ENCODE peak calls at places on chromosomes 6 and 20, in four cellular contexts. One of them, this sample, is unnamed.

GRCh38 chr6:33316603-33317417 is 734 bp downstream of the ZBTB22 start:
- DNase-seq in left ventricle myocardium inferior: peak
- DNase-seq in activated naive CD8-positive, alpha-beta T cell treated with anti-CD3 and anti-CD28 coated beads for 36 hours: no peak
- DNase-seq in stimulated activated CD8-positive, alpha-beta memory T cell treated with anti-CD3 and anti-CD28 coated beads, Interleukin-7, amount 100 ng/mL, for 1 hour: no peak
- DNase-seq in this sample: no peak

GRCh38 chr20:33851842-33852466 is 40.8 kb downstream of the CHMP4B start:
- DNase-seq in activated naive CD8-positive, alpha-beta T cell treated with anti-CD3 and anti-CD28 coated beads for 36 hours: no peak
- DNase-seq in left ventricle myocardium inferior: no peak
- DNase-seq in stimulated activated CD8-positive, alpha-beta memory T cell treated with anti-CD3 and anti-CD28 coated beads, Interleukin-7, amount 100 ng/mL, for 1 hour: no peak
- DNase-seq in this sample: no peak

GRCh38 chr20:63127700-63128364 is 88.1 kb downstream of the YTHDF1 start:
- DNase-seq in stimulated activated CD8-positive, alpha-beta memory T cell treated with anti-CD3 and anti-CD28 coated beads, Interleukin-7, amount 100 ng/mL, for 1 hour: no peak
- DNase-seq in activated naive CD8-positive, alpha-beta T cell treated with anti-CD3 and anti-CD28 coated beads for 36 hours: no peak
- DNase-seq in left ventricle myocardium inferior: no peak
- DNase-seq in this sample: no peak

GRCh38 chr6:30508890-30509736 is 19.8 kb downstream of the HLA-E start:
- DNase-seq in stimulated activated CD8-positive, alpha-beta memory T cell treated with anti-CD3 and anti-CD28 coated beads, Interleukin-7, amount 100 ng/mL, for 1 hour: no peak
- DNase-seq in activated naive CD8-positive, alpha-beta T cell treated with anti-CD3 and anti-CD28 coated beads for 36 hours: no peak
- DNase-seq in left ventricle myocardium inferior: no peak
- DNase-seq in this sample: no peak

GRCh38 chr6:79134699-79135474 is 56.8 kb upstream of the PHIP start:
- DNase-seq in left ventricle myocardium inferior: no peak
- DNase-seq in stimulated activated CD8-positive, alpha-beta memory T cell treated with anti-CD3 and anti-CD28 coated beads, Interleukin-7, amount 100 ng/mL, for 1 hour: no peak
- DNase-seq in activated naive CD8-positive, alpha-beta T cell treated with anti-CD3 and anti-CD28 coated beads for 36 hours: no peak
- DNase-seq in this sample: no peak

GRCh38 chr6:33792990-33793389 is 4.1 kb upstream of the LEMD2 start:
- DNase-seq in left ventricle myocardium inferior: no peak
- DNase-seq in stimulated activated CD8-positive, alpha-beta memory T cell treated with anti-CD3 and anti-CD28 coated beads, Interleukin-7, amount 100 ng/mL, for 1 hour: no peak
- DNase-seq in activated naive CD8-positive, alpha-beta T cell treated with anti-CD3 and anti-CD28 coated beads for 36 hours: no peak
- DNase-seq in this sample: no peak

GRCh38 chr6:43093361-43094289 is 17.5 kb downstream of the PTK7 start:
- DNase-seq in activated naive CD8-positive, alpha-beta T cell treated with anti-CD3 and anti-CD28 coated beads for 36 hours: no peak
- DNase-seq in stimulated activated CD8-positive, alpha-beta memory T cell treated with anti-CD3 and anti-CD28 coated beads, Interleukin-7, amount 100 ng/mL, for 1 hour: no peak
- DNase-seq in left ventricle myocardium inferior: no peak
- DNase-seq in this sample: no peak

GRCh38 chr20:674936-675452 is 608 bp downstream of the SCRT2 start:
- DNase-seq in activated naive CD8-positive, alpha-beta T cell treated with anti-CD3 and anti-CD28 coated beads for 36 hours: no peak
- DNase-seq in left ventricle myocardium inferior: no peak
- DNase-seq in stimulated activated CD8-positive, alpha-beta memory T cell treated with anti-CD3 and anti-CD28 coated beads, Interleukin-7, amount 100 ng/mL, for 1 hour: no peak
- DNase-seq in this sample: no peak

GRCh38 chr6:71034578-71034977 is 77.7 kb upstream of the B3GAT2 start:
- DNase-seq in activated naive CD8-positive, alpha-beta T cell treated with anti-CD3 and anti-CD28 coated beads for 36 hours: no peak
- DNase-seq in left ventricle myocardium inferior: no peak
- DNase-seq in stimulated activated CD8-positive, alpha-beta memory T cell treated with anti-CD3 and anti-CD28 coated beads, Interleukin-7, amount 100 ng/mL, for 1 hour: no peak
- DNase-seq in this sample: no peak

GRCh38 chr6:156794963-156795362 is 17.8 kb downstream of the ARID1B start:
- DNase-seq in activated naive CD8-positive, alpha-beta T cell treated with anti-CD3 and anti-CD28 coated beads for 36 hours: no peak
- DNase-seq in left ventricle myocardium inferior: no peak
- DNase-seq in stimulated activated CD8-positive, alpha-beta memory T cell treated with anti-CD3 and anti-CD28 coated beads, Interleukin-7, amount 100 ng/mL, for 1 hour: no peak
- DNase-seq in this sample: no peak

GRCh38 chr6:133641111-133641510 is 247.8 kb upstream of the TCF21 start:
- DNase-seq in stimulated activated CD8-positive, alpha-beta memory T cell treated with anti-CD3 and anti-CD28 coated beads, Interleukin-7, amount 100 ng/mL, for 1 hour: no peak
- DNase-seq in left ventricle myocardium inferior: no peak
- DNase-seq in activated naive CD8-positive, alpha-beta T cell treated with anti-CD3 and anti-CD28 coated beads for 36 hours: no peak
- DNase-seq in this sample: no peak

GRCh38 chr20:33148040-33148439 is 19.9 kb upstream of the BPIFA2 start:
- DNase-seq in stimulated activated CD8-positive, alpha-beta memory T cell treated with anti-CD3 and anti-CD28 coated beads, Interleukin-7, amount 100 ng/mL, for 1 hour: no peak
- DNase-seq in activated naive CD8-positive, alpha-beta T cell treated with anti-CD3 and anti-CD28 coated beads for 36 hours: no peak
- DNase-seq in left ventricle myocardium inferior: no peak
- DNase-seq in this sample: no peak

GRCh38 chr20:709864-710761 is 34.5 kb upstream of the SCRT2 start:
- DNase-seq in left ventricle myocardium inferior: no peak
- DNase-seq in activated naive CD8-positive, alpha-beta T cell treated with anti-CD3 and anti-CD28 coated beads for 36 hours: no peak
- DNase-seq in stimulated activated CD8-positive, alpha-beta memory T cell treated with anti-CD3 and anti-CD28 coated beads, Interleukin-7, amount 100 ng/mL, for 1 hour: no peak
- DNase-seq in this sample: no peak

GRCh38 chr20:13485576-13485975 is 153.2 kb downstream of the TASP1 start:
- DNase-seq in left ventricle myocardium inferior: no peak
- DNase-seq in stimulated activated CD8-positive, alpha-beta memory T cell treated with anti-CD3 and anti-CD28 coated beads, Interleukin-7, amount 100 ng/mL, for 1 hour: no peak
- DNase-seq in activated naive CD8-positive, alpha-beta T cell treated with anti-CD3 and anti-CD28 coated beads for 36 hours: no peak
- DNase-seq in this sample: no peak

GRCh38 chr6:101847690-101848089 is 454.2 kb downstream of the GRIK2 start:
- DNase-seq in stimulated activated CD8-positive, alpha-beta memory T cell treated with anti-CD3 and anti-CD28 coated beads, Interleukin-7, amount 100 ng/mL, for 1 hour: no peak
- DNase-seq in left ventricle myocardium inferior: no peak
- DNase-seq in activated naive CD8-positive, alpha-beta T cell treated with anti-CD3 and anti-CD28 coated beads for 36 hours: no peak
- DNase-seq in this sample: no peak

GRCh38 chr6:101070044-101070608 is 189.0 kb upstream of the ASCC3 start:
- DNase-seq in activated naive CD8-positive, alpha-beta T cell treated with anti-CD3 and anti-CD28 coated beads for 36 hours: no peak
- DNase-seq in left ventricle myocardium inferior: no peak
- DNase-seq in stimulated activated CD8-positive, alpha-beta memory T cell treated with anti-CD3 and anti-CD28 coated beads, Interleukin-7, amount 100 ng/mL, for 1 hour: no peak
- DNase-seq in this sample: no peak

GRCh38 chr6:30725713-30726505 is 5.8 kb downstream of the TUBB start:
- DNase-seq in stimulated activated CD8-positive, alpha-beta memory T cell treated with anti-CD3 and anti-CD28 coated beads, Interleukin-7, amount 100 ng/mL, for 1 hour: no peak
- DNase-seq in left ventricle myocardium inferior: no peak
- DNase-seq in activated naive CD8-positive, alpha-beta T cell treated with anti-CD3 and anti-CD28 coated beads for 36 hours: no peak
- DNase-seq in this sample: no peak

GRCh38 chr6:133965817-133966360 is 12.9 kb downstream of the TBPL1 start:
- DNase-seq in activated naive CD8-positive, alpha-beta T cell treated with anti-CD3 and anti-CD28 coated beads for 36 hours: no peak
- DNase-seq in stimulated activated CD8-positive, alpha-beta memory T cell treated with anti-CD3 and anti-CD28 coated beads, Interleukin-7, amount 100 ng/mL, for 1 hour: no peak
- DNase-seq in left ventricle myocardium inferior: no peak
- DNase-seq in this sample: no peak

GRCh38 chr6:165661416-165662001 is 1.5 kb downstream of the PDE10A start:
- DNase-seq in left ventricle myocardium inferior: no peak
- DNase-seq in activated naive CD8-positive, alpha-beta T cell treated with anti-CD3 and anti-CD28 coated beads for 36 hours: no peak
- DNase-seq in stimulated activated CD8-positive, alpha-beta memory T cell treated with anti-CD3 and anti-CD28 coated beads, Interleukin-7, amount 100 ng/mL, for 1 hour: no peak
- DNase-seq in this sample: no peak

GRCh38 chr6:148693882-148694484 is 52.8 kb upstream of the UST start:
- DNase-seq in left ventricle myocardium inferior: no peak
- DNase-seq in activated naive CD8-positive, alpha-beta T cell treated with anti-CD3 and anti-CD28 coated beads for 36 hours: no peak
- DNase-seq in stimulated activated CD8-positive, alpha-beta memory T cell treated with anti-CD3 and anti-CD28 coated beads, Interleukin-7, amount 100 ng/mL, for 1 hour: no peak
- DNase-seq in this sample: no peak

GRCh38 chr6:92667843-92668242 is 751.5 kb downstream of the EPHA7 start:
- DNase-seq in stimulated activated CD8-positive, alpha-beta memory T cell treated with anti-CD3 and anti-CD28 coated beads, Interleukin-7, amount 100 ng/mL, for 1 hour: no peak
- DNase-seq in activated naive CD8-positive, alpha-beta T cell treated with anti-CD3 and anti-CD28 coated beads for 36 hours: no peak
- DNase-seq in left ventricle myocardium inferior: no peak
- DNase-seq in this sample: no peak

GRCh38 chr6:7241160-7241559 is 71.8 kb downstream of the SSR1 start:
- DNase-seq in left ventricle myocardium inferior: no peak
- DNase-seq in stimulated activated CD8-positive, alpha-beta memory T cell treated with anti-CD3 and anti-CD28 coated beads, Interleukin-7, amount 100 ng/mL, for 1 hour: no peak
- DNase-seq in activated naive CD8-positive, alpha-beta T cell treated with anti-CD3 and anti-CD28 coated beads for 36 hours: no peak
- DNase-seq in this sample: no peak

GRCh38 chr20:11080776-11081406 is 407.1 kb upstream of the JAG1 start:
- DNase-seq in activated naive CD8-positive, alpha-beta T cell treated with anti-CD3 and anti-CD28 coated beads for 36 hours: no peak
- DNase-seq in left ventricle myocardium inferior: no peak
- DNase-seq in stimulated activated CD8-positive, alpha-beta memory T cell treated with anti-CD3 and anti-CD28 coated beads, Interleukin-7, amount 100 ng/mL, for 1 hour: no peak
- DNase-seq in this sample: no peak

GRCh38 chr20:45111285-45111684 is 3.7 kb downstream of the WFDC5 start:
- DNase-seq in left ventricle myocardium inferior: no peak
- DNase-seq in activated naive CD8-positive, alpha-beta T cell treated with anti-CD3 and anti-CD28 coated beads for 36 hours: no peak
- DNase-seq in stimulated activated CD8-positive, alpha-beta memory T cell treated with anti-CD3 and anti-CD28 coated beads, Interleukin-7, amount 100 ng/mL, for 1 hour: no peak
- DNase-seq in this sample: no peak

GRCh38 chr20:33669873-33670640 is 3.3 kb downstream of the ACTL10 start:
- DNase-seq in activated naive CD8-positive, alpha-beta T cell treated with anti-CD3 and anti-CD28 coated beads for 36 hours: no peak
- DNase-seq in left ventricle myocardium inferior: no peak
- DNase-seq in stimulated activated CD8-positive, alpha-beta memory T cell treated with anti-CD3 and anti-CD28 coated beads, Interleukin-7, amount 100 ng/mL, for 1 hour: no peak
- DNase-seq in this sample: no peak

GRCh38 chr6:18978330-18979128 is 591.4 kb downstream of the RNF144B start:
- DNase-seq in stimulated activated CD8-positive, alpha-beta memory T cell treated with anti-CD3 and anti-CD28 coated beads, Interleukin-7, amount 100 ng/mL, for 1 hour: no peak
- DNase-seq in left ventricle myocardium inferior: no peak
- DNase-seq in activated naive CD8-positive, alpha-beta T cell treated with anti-CD3 and anti-CD28 coated beads for 36 hours: no peak
- DNase-seq in this sample: peak

GRCh38 chr6:148240463-148240845 is 102.2 kb upstream of the SASH1 start:
- DNase-seq in activated naive CD8-positive, alpha-beta T cell treated with anti-CD3 and anti-CD28 coated beads for 36 hours: no peak
- DNase-seq in stimulated activated CD8-positive, alpha-beta memory T cell treated with anti-CD3 and anti-CD28 coated beads, Interleukin-7, amount 100 ng/mL, for 1 hour: no peak
- DNase-seq in left ventricle myocardium inferior: peak
- DNase-seq in this sample: peak

GRCh38 chr20:51487525-51488279 is 54.8 kb downstream of the NFATC2 start:
- DNase-seq in left ventricle myocardium inferior: no peak
- DNase-seq in activated naive CD8-positive, alpha-beta T cell treated with anti-CD3 and anti-CD28 coated beads for 36 hours: no peak
- DNase-seq in stimulated activated CD8-positive, alpha-beta memory T cell treated with anti-CD3 and anti-CD28 coated beads, Interleukin-7, amount 100 ng/mL, for 1 hour: no peak
- DNase-seq in this sample: no peak

GRCh38 chr6:25036461-25036860 is 100.7 kb upstream of the RIPOR2 start:
- DNase-seq in stimulated activated CD8-positive, alpha-beta memory T cell treated with anti-CD3 and anti-CD28 coated beads, Interleukin-7, amount 100 ng/mL, for 1 hour: no peak
- DNase-seq in left ventricle myocardium inferior: no peak
- DNase-seq in activated naive CD8-positive, alpha-beta T cell treated with anti-CD3 and anti-CD28 coated beads for 36 hours: no peak
- DNase-seq in this sample: no peak